ENCODE peak calls at places on chromosomes 3 and 15, in four cellular contexts. U is IMR-90, R is OCI-LY7, H is adrenal gland. Z is an unnamed sample. For H3K4me1, the result is how much of the 10 kb centered on the place peaks cover.

GRCh38 chr3:150300376-150300775 is 107.7 kb upstream of the TSC22D2 start:
- DNase-seq in U (no peak), R (no peak), H (no peak), Z (no peak)

GRCh38 chr15:54150255-54150654 is 172.0 kb downstream of the UNC13C start:
- DNase-seq in U (peak), R (no peak), H (peak), Z (no peak)

GRCh38 chr3:46923559-46924350 is 46.2 kb downstream of the PTH1R start:
- DNase-seq in U (peak), R (peak), H (peak), Z (no peak)

GRCh38 chr3:152287898-152288576 is 19.3 kb downstream of the MBNL1 start:
- DNase-seq in U (peak), R (no peak), H (no peak), Z (no peak)

GRCh38 chr3:119013951-119014350 is 20.7 kb downstream of the IGSF11 start:
- DNase-seq in U (no peak), R (no peak), H (no peak), Z (no peak)

GRCh38 chr3:151219056-151219455 is 16.0 kb upstream of the GPR171 start:
- DNase-seq in U (peak), R (no peak), H (no peak), Z (no peak)

GRCh38 chr3:183087184-183087583 is 12.1 kb downstream of the MCCC1 start:
- DNase-seq in U (no peak), R (no peak), H (no peak), Z (no peak)

GRCh38 chr3:44478606-44479094 is 1.2 kb upstream of the ZNF445 start:
- DNase-seq in U (no peak), R (no peak), H (no peak), Z (no peak)

GRCh38 chr3:126748701-126749546 is 44.9 kb downstream of the CHCHD6 start:
- DNase-seq in U (no peak), R (no peak), H (no peak), Z (no peak)

GRCh38 chr3:29513236-29513635 is 232.4 kb downstream of the RBMS3 start:
- DNase-seq in U (peak), R (no peak), H (peak), Z (no peak)

GRCh38 chr3:157754415-157754814 is 251.2 kb upstream of the VEPH1 start:
- DNase-seq in U (no peak), R (no peak), H (no peak), Z (no peak)

GRCh38 chr3:151393146-151393831 is 8.7 kb upstream of the P2RY12 start:
- DNase-seq in U (no peak), R (no peak), H (no peak), Z (peak)

GRCh38 chr15:45572627-45573026 is 14.6 kb upstream of the BLOC1S6 start:
- DNase-seq in U (no peak), R (peak), H (no peak), Z (no peak)

GRCh38 chr3:8972614-8973013 is 9.3 kb upstream of the RAD18 start:
- DNase-seq in U (peak), R (no peak), H (peak), Z (no peak)

GRCh38 chr3:37262816-37263393 is 88.5 kb upstream of the LRRFIP2 start:
- DNase-seq in U (peak), R (no peak), H (no peak), Z (no peak)

GRCh38 chr15:101433396-101433795 is 56.1 kb downstream of the PCSK6 start:
- DNase-seq in U (no peak), R (no peak), H (no peak), Z (no peak)
- H3K4me1 ChIP-seq in U (under half), R (under half), H (under half), Z (under half)

GRCh38 chr15:25848769-25849430 is 14.2 kb downstream of the ATP10A start:
- DNase-seq in U (no peak), R (no peak), H (no peak), Z (peak)
- H3K4me1 ChIP-seq in U (under half), R (half or more), H (under half), Z (under half)

GRCh38 chr3:32288819-32289218 is 50.3 kb downstream of the CMTM8 start:
- DNase-seq in U (no peak), R (peak), H (no peak), Z (no peak)
- H3K4me1 ChIP-seq in U (under half), R (under half), H (under half), Z (under half)

GRCh38 chr15:75112848-75113492 is 88.7 kb upstream of the C15orf39 start:
- DNase-seq in U (no peak), R (no peak), H (no peak), Z (no peak)
- H3K4me1 ChIP-seq in U (under half), R (under half), H (under half), Z (under half)

GRCh38 chr15:84606653-84607120 is 5.9 kb downstream of the ZSCAN2 start:
- DNase-seq in U (no peak), R (no peak), H (no peak), Z (no peak)
- H3K4me1 ChIP-seq in U (under half), R (under half), H (under half), Z (under half)

DNA sequence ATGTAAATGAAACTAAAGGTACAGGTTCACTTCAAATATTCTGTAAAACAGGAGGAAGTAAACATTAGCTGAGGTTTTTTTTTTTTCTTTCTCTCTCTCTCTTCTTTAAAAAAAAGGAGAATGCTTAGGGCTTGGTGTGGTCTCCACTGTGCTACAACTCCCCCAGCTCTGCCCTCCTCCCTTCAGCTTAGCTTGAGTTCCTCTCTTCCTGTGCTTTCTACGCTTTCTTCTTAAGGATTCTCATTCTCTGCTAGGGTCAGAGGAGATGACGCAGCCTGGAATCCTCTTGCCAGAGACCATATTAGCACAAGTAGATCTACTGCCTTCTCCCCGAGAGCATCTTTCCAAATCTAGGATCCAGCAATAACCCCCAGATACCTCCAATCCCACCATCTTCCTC is 69.1 kb upstream of the SNRK start:
- DNase-seq in U (no peak), R (no peak), H (no peak), Z (no peak)
- H3K4me1 ChIP-seq in U (under half), R (under half), H (under half), Z (under half)

Z was measured in NT2/D1.